ENCODE peak calls at places on chromosomes 2 and 18, in five cellular contexts. One of them, this sample, is unnamed. For H3K36me3 and H3K27me3, the result is how much of the 10 kb centered on the place peaks cover.

GRCh38 chr2:216034065-216034464 is 20.7 kb upstream of the MREG start:
- DNase-seq in upper lobe of right lung: no peak
- DNase-seq in vagina: no peak
- DNase-seq in astrocyte: peak
- DNase-seq in small intestine: peak
- DNase-seq in this sample: peak

GRCh38 chr2:217106650-217107014 is 246.8 kb upstream of the TNP1 start:
- DNase-seq in upper lobe of right lung: no peak
- DNase-seq in vagina: no peak
- DNase-seq in astrocyte: peak
- DNase-seq in small intestine: no peak
- DNase-seq in this sample: peak

GRCh38 chr2:96503637-96504243 is 1.4 kb downstream of the NEURL3 start:
- DNase-seq in upper lobe of right lung: no peak
- DNase-seq in vagina: no peak
- DNase-seq in astrocyte: no peak
- DNase-seq in small intestine: no peak
- DNase-seq in this sample: no peak

GRCh38 chr2:13193900-13194299 is 477.2 kb downstream of the TRIB2 start:
- DNase-seq in upper lobe of right lung: no peak
- DNase-seq in vagina: no peak
- DNase-seq in astrocyte: peak
- DNase-seq in small intestine: peak
- DNase-seq in this sample: peak

GRCh38 chr2:215410932-215411285 is 25.0 kb downstream of the FN1 start:
- DNase-seq in upper lobe of right lung: no peak
- DNase-seq in vagina: no peak
- DNase-seq in astrocyte: peak
- DNase-seq in small intestine: no peak
- DNase-seq in this sample: peak

GRCh38 chr2:202084265-202084664 is 11.2 kb downstream of the KIAA2012 start:
- DNase-seq in upper lobe of right lung: no peak
- DNase-seq in vagina: no peak
- DNase-seq in astrocyte: peak
- DNase-seq in small intestine: no peak
- DNase-seq in this sample: peak

GRCh38 chr2:196804381-196804780 is 4.8 kb downstream of the C2orf66 start:
- DNase-seq in upper lobe of right lung: no peak
- DNase-seq in vagina: no peak
- DNase-seq in astrocyte: no peak
- DNase-seq in small intestine: no peak
- DNase-seq in this sample: no peak

GRCh38 chr2:19114754-19115231 is 243.6 kb downstream of the OSR1 start:
- DNase-seq in upper lobe of right lung: no peak
- DNase-seq in vagina: no peak
- DNase-seq in astrocyte: peak
- DNase-seq in small intestine: no peak
- DNase-seq in this sample: peak

GRCh38 chr2:222776792-222777191 is 84.0 kb upstream of the ACSL3 start:
- DNase-seq in upper lobe of right lung: no peak
- DNase-seq in vagina: no peak
- DNase-seq in astrocyte: no peak
- DNase-seq in small intestine: no peak
- DNase-seq in this sample: no peak

GRCh38 chr2:9291866-9292265 is 85.3 kb downstream of the ASAP2 start:
- DNase-seq in upper lobe of right lung: no peak
- DNase-seq in vagina: no peak
- DNase-seq in astrocyte: no peak
- DNase-seq in small intestine: no peak
- DNase-seq in this sample: no peak

GRCh38 chr2:54561010-54561409 is 104.9 kb downstream of the SPTBN1 start:
- DNase-seq in upper lobe of right lung: no peak
- DNase-seq in vagina: no peak
- DNase-seq in astrocyte: no peak
- DNase-seq in small intestine: no peak
- DNase-seq in this sample: no peak

GRCh38 chr18:50649821-50650220 is 89.9 kb downstream of the MAPK4 start:
- DNase-seq in upper lobe of right lung: peak
- DNase-seq in vagina: no peak
- DNase-seq in astrocyte: peak
- DNase-seq in small intestine: no peak
- DNase-seq in this sample: no peak

GRCh38 chr2:45380131-45380836 is 230.8 kb downstream of the SRBD1 start:
- DNase-seq in upper lobe of right lung: no peak
- DNase-seq in vagina: no peak
- DNase-seq in astrocyte: peak
- DNase-seq in small intestine: peak
- DNase-seq in this sample: peak

GRCh38 chr2:50720695-50721314 is 311.1 kb downstream of the NRXN1 start:
- DNase-seq in upper lobe of right lung: no peak
- DNase-seq in vagina: no peak
- DNase-seq in astrocyte: peak
- DNase-seq in small intestine: no peak
- DNase-seq in this sample: no peak

GRCh38 chr2:25529034-25529433 is 144.3 kb downstream of the DTNB start:
- DNase-seq in upper lobe of right lung: no peak
- DNase-seq in vagina: no peak
- DNase-seq in astrocyte: no peak
- DNase-seq in small intestine: no peak
- DNase-seq in this sample: no peak

GRCh38 chr2:80035749-80036285 is 268.7 kb downstream of the LRRTM1 start:
- DNase-seq in upper lobe of right lung: no peak
- DNase-seq in vagina: no peak
- DNase-seq in astrocyte: no peak
- DNase-seq in small intestine: no peak
- DNase-seq in this sample: no peak

GRCh38 chr2:126886201-126886905 is 12.3 kb upstream of the TEX51 start:
- DNase-seq in upper lobe of right lung: peak
- DNase-seq in vagina: peak
- DNase-seq in astrocyte: no peak
- DNase-seq in small intestine: peak
- DNase-seq in this sample: no peak

GRCh38 chr2:43553341-43553855 is 42.4 kb downstream of the THADA start:
- DNase-seq in upper lobe of right lung: no peak
- DNase-seq in vagina: no peak
- DNase-seq in astrocyte: no peak
- DNase-seq in small intestine: no peak
- DNase-seq in this sample: no peak

GRCh38 chr2:63849381-63850203 is 7.9 kb downstream of the UGP2 start:
- DNase-seq in upper lobe of right lung: no peak
- DNase-seq in vagina: no peak
- DNase-seq in astrocyte: peak
- DNase-seq in small intestine: no peak
- DNase-seq in this sample: no peak

DNA sequence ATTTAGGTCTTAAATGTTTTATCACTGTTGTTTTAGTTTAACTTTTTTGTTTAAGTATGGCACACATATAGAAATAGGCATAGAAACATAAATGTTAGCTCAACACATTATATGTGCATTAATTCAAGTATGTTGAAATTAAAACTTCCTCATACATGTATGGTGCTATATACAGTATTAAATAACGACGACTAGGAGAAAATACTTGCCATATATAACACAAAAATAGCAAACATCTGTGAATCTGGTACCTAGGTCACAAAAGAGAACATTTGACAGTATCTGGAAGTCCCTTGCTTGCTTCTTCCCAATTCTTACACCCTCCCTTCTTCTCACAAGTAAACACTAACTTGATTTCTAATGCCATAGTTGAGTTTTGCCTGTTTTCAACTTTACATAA is 38.4 kb downstream of the ZNF638 start:
- DNase-seq in upper lobe of right lung: no peak
- DNase-seq in vagina: no peak
- DNase-seq in astrocyte: no peak
- DNase-seq in small intestine: no peak
- DNase-seq in this sample: no peak
- H3K36me3 ChIP-seq in upper lobe of right lung: half or more
- H3K36me3 ChIP-seq in vagina: under half
- H3K36me3 ChIP-seq in astrocyte: under half
- H3K36me3 ChIP-seq in small intestine: under half
- H3K36me3 ChIP-seq in this sample: under half

DNA sequence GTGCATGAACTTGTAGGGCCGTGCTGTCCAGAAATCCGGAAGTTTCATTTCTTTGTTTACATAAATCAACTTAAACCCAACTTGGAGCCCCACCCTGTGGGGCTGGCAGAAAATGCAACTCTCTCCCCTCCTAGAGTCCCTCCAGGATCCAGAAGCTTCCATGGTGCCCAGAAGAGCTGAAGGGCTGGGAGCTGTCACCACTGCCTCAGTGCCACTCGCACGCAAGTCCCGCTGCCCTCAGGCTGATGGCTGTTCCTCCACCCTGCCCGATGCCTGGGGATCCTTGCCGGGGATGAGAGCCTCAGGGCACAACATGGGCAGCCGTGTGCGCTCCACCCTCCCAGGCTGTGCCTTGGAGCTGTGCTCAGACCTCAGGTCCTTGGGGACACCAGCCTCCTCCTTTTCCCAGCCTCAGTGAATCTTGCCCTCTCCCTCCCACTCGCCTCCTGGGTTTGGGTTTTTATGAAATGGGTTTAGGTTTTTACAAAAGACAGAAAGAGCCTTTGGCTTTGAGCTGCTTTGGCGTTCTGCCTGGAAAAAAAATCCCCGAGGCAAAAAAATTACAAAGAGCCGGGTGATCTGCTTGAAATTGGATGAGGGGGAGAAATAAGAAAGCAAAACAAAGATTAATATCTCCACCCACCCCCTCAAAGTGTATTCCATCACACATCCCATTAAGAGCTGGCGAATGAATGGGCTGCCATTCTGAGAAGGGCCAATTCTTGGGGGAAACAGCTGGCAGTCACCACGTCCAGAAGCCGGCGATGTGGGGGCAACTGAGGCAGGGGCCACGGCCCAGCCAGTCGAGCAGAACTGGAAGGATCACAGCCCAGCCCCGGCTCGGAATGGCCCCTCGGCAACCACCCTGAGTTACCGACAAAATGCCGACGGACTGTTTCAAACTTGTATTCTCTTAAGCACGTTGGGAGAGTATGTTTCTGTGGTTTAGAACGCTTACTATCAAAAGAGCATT is 155.4 kb downstream of the TWIST2 start:
- DNase-seq in upper lobe of right lung: peak
- DNase-seq in vagina: no peak
- DNase-seq in astrocyte: no peak
- DNase-seq in small intestine: no peak
- DNase-seq in this sample: peak
- H3K27me3 ChIP-seq in upper lobe of right lung: under half
- H3K27me3 ChIP-seq in vagina: under half
- H3K27me3 ChIP-seq in astrocyte: under half
- H3K27me3 ChIP-seq in small intestine: under half
- H3K27me3 ChIP-seq in this sample: under half

DNA sequence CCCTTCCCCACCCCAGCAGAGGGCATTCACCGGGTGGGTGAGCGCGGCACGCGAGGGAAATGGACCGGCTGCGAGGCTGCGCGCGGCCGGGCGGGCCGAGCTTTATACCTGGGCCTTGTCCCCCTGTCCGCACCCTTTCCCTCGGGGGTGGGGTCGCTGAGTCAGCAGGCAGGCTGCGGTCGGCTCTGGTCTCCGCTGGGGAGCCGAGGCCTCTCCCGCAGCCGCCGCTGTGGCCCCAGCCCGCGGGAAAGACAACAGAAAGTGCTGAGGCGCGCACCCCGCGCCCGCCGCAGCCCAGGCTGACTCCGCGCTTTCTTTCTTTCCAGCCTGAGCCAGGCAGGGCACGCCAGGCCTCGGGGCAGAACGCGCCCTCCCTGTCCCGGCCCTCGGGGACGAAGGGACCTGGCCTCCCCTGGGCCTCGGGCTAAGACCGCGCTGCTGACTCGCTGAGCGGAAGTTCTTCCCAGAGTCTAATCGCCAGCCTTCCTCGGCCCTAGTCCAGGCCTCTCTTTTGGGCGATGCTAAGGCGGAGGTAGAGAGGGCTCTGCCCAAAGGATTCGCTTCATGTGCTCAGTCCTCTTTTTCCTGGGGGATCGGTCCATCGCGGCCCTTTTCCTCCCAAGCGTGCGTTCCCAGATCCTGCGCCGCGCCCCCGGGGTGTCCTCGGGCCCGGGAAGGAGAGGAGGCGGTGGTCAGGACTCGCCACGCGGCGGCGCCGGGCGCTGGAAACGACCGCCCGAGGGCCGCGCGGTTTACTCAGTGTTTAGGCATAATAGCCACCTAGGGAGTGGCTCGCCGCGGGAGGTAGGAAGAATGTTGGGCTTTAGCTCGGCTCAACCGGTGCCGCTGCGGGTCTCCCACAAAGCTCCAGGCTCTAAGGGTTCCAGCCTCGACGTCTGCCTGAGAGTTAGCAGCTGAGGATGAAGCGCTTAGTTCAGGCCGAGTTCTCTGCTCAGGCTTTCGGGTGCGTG is at the start of gene CRYBA2:
- DNase-seq in upper lobe of right lung: peak
- DNase-seq in vagina: no peak
- DNase-seq in astrocyte: no peak
- DNase-seq in small intestine: no peak
- DNase-seq in this sample: peak
- H3K4me3 ChIP-seq in upper lobe of right lung: peak
- H3K4me3 ChIP-seq in vagina: peak
- H3K4me3 ChIP-seq in astrocyte: peak
- H3K4me3 ChIP-seq in small intestine: peak
- H3K4me3 ChIP-seq in this sample: peak

GRCh38 chr2:117933884-117934354 is 80.0 kb downstream of the CCDC93 start:
- DNase-seq in upper lobe of right lung: no peak
- DNase-seq in vagina: no peak
- DNase-seq in astrocyte: no peak
- DNase-seq in small intestine: no peak
- DNase-seq in this sample: no peak

GRCh38 chr2:117938611-117939010 is 75.3 kb downstream of the CCDC93 start:
- DNase-seq in upper lobe of right lung: no peak
- DNase-seq in vagina: no peak
- DNase-seq in astrocyte: no peak
- DNase-seq in small intestine: no peak
- DNase-seq in this sample: no peak

GRCh38 chr2:117935954-117936353 is 77.9 kb downstream of the CCDC93 start:
- DNase-seq in upper lobe of right lung: no peak
- DNase-seq in vagina: no peak
- DNase-seq in astrocyte: no peak
- DNase-seq in small intestine: no peak
- DNase-seq in this sample: no peak

GRCh38 chr2:117935436-117935835 is 78.4 kb downstream of the CCDC93 start:
- DNase-seq in upper lobe of right lung: no peak
- DNase-seq in vagina: no peak
- DNase-seq in astrocyte: no peak
- DNase-seq in small intestine: no peak
- DNase-seq in this sample: no peak

DNA sequence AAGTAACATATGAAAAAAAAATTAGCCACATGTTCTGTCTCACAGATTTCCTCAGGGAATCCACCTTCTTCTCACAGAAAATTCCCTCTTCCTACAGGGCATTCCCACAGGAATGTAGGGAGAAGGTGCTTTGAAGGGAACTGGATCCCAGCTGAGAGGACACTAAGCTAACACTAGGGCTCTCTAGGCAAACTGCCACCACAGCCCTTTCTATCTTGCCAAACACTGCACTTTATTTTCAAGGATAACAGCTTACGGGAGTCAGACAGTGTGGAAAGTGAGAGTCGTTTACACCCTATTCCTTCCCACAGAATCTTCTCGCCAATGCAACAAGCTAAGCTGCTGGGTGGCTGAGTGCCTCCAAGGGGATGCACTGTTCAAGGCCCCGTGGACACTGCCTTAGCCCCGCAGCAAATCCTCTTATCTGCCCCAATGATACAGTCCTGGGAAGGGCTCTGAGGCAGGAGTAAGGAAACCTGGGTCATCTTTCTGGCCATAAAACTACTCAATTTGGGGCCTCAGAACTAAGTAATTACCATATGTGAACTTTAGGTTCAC is 76.9 kb downstream of the CCDC93 start:
- DNase-seq in upper lobe of right lung: no peak
- DNase-seq in vagina: no peak
- DNase-seq in astrocyte: no peak
- DNase-seq in small intestine: no peak
- DNase-seq in this sample: no peak
- H3K36me3 ChIP-seq in upper lobe of right lung: half or more
- H3K36me3 ChIP-seq in vagina: under half
- H3K36me3 ChIP-seq in astrocyte: half or more
- H3K36me3 ChIP-seq in small intestine: half or more
- H3K36me3 ChIP-seq in this sample: under half

This sample was measured in bronchial epithelial cell.